ENCODE peak calls at places on chromosomes 13 and 19, in five cellular contexts. One of them, this sample, is unnamed.

GRCh38 chr13:38602261-38602660 is 84.6 kb upstream of the FREM2 start:
- DNase-seq in GDM1: no peak
- DNase-seq in iris pigment epithelial cell: peak
- DNase-seq in NCI-H774: no peak
- DNase-seq in hypothalamus: no peak
- DNase-seq in this sample: no peak

GRCh38 chr13:40355126-40355719 is 311.2 kb downstream of the FOXO1 start:
- DNase-seq in GDM1: no peak
- DNase-seq in hypothalamus: no peak
- DNase-seq in iris pigment epithelial cell: no peak
- DNase-seq in NCI-H774: no peak
- DNase-seq in this sample: no peak

GRCh38 chr19:2969104-2969504 is 8.3 kb upstream of the TLE6 start:
- DNase-seq in hypothalamus: no peak
- DNase-seq in NCI-H774: peak
- DNase-seq in iris pigment epithelial cell: no peak
- DNase-seq in GDM1: no peak
- DNase-seq in this sample: no peak

GRCh38 chr19:2528543-2529173 is 52.7 kb downstream of the GADD45B start:
- DNase-seq in NCI-H774: no peak
- DNase-seq in hypothalamus: no peak
- DNase-seq in GDM1: no peak
- DNase-seq in iris pigment epithelial cell: peak
- DNase-seq in this sample: no peak

GRCh38 chr19:22893855-22894270 is 61.8 kb downstream of the ZNF723 start:
- DNase-seq in NCI-H774: no peak
- DNase-seq in hypothalamus: no peak
- DNase-seq in iris pigment epithelial cell: no peak
- DNase-seq in GDM1: no peak
- DNase-seq in this sample: no peak

GRCh38 chr13:74194856-74195255 is 60.7 kb upstream of the KLF12 start:
- DNase-seq in GDM1: no peak
- DNase-seq in NCI-H774: no peak
- DNase-seq in iris pigment epithelial cell: no peak
- DNase-seq in hypothalamus: no peak
- DNase-seq in this sample: no peak

GRCh38 chr19:12749938-12750521 is 1.6 kb upstream of the BEST2 start:
- DNase-seq in hypothalamus: no peak
- DNase-seq in NCI-H774: no peak
- DNase-seq in iris pigment epithelial cell: peak
- DNase-seq in GDM1: no peak
- DNase-seq in this sample: no peak

GRCh38 chr13:113958373-113958772 is 15.5 kb downstream of the C13orf46 start:
- DNase-seq in NCI-H774: no peak
- DNase-seq in iris pigment epithelial cell: no peak
- DNase-seq in hypothalamus: no peak
- DNase-seq in GDM1: no peak
- DNase-seq in this sample: no peak

GRCh38 chr19:5603626-5604025 is 18.9 kb downstream of the SAFB2 start:
- DNase-seq in hypothalamus: no peak
- DNase-seq in NCI-H774: no peak
- DNase-seq in iris pigment epithelial cell: no peak
- DNase-seq in GDM1: no peak
- DNase-seq in this sample: no peak